ENCODE peak calls at places on chromosomes 7 and 10, in five cellular contexts. One of them, this sample, is unnamed.

GRCh38 chr10:105952153-105952552 is 1212.4 kb downstream of the SORCS1 start:
- DNase-seq in nephron progenitor cell: peak; percentile 16
- DNase-seq in right cardiac atrium: peak; percentile 14
- DNase-seq in activated naive CD4-positive, alpha-beta T cell: no peak
- DNase-seq in GM23248: peak; percentile 41
- DNase-seq in this sample: no peak

GRCh38 chr10:35307297-35307696 is 29.0 kb upstream of the CCNY start:
- DNase-seq in right cardiac atrium: no peak
- DNase-seq in GM23248: peak; percentile 68
- DNase-seq in nephron progenitor cell: no peak
- DNase-seq in activated naive CD4-positive, alpha-beta T cell: no peak
- DNase-seq in this sample: no peak

GRCh38 chr7:20846791-20847190 is 60.1 kb upstream of the SP8 start:
- DNase-seq in right cardiac atrium: no peak
- DNase-seq in nephron progenitor cell: no peak
- DNase-seq in GM23248: no peak
- DNase-seq in activated naive CD4-positive, alpha-beta T cell: no peak
- DNase-seq in this sample: no peak

GRCh38 chr10:60382946-60383681 is 6.6 kb downstream of the ANK3 start:
- DNase-seq in right cardiac atrium: no peak
- DNase-seq in activated naive CD4-positive, alpha-beta T cell: no peak
- DNase-seq in GM23248: peak; percentile 59
- DNase-seq in nephron progenitor cell: no peak
- DNase-seq in this sample: no peak

GRCh38 chr7:98372993-98373392 is 27.9 kb downstream of the BAIAP2L1 start:
- DNase-seq in nephron progenitor cell: no peak
- DNase-seq in GM23248: peak; percentile 64
- DNase-seq in right cardiac atrium: no peak
- DNase-seq in activated naive CD4-positive, alpha-beta T cell: no peak
- DNase-seq in this sample: no peak

GRCh38 chr10:92916433-92916832 is 68.1 kb downstream of the EXOC6 start:
- DNase-seq in nephron progenitor cell: no peak
- DNase-seq in activated naive CD4-positive, alpha-beta T cell: no peak
- DNase-seq in GM23248: no peak
- DNase-seq in right cardiac atrium: no peak
- DNase-seq in this sample: no peak

GRCh38 chr7:68587599-68587998 is 1010.7 kb upstream of the AUTS2 start:
- DNase-seq in right cardiac atrium: no peak
- DNase-seq in nephron progenitor cell: no peak
- DNase-seq in activated naive CD4-positive, alpha-beta T cell: no peak
- DNase-seq in GM23248: no peak
- DNase-seq in this sample: no peak

GRCh38 chr7:23491502-23491901 is 21.2 kb upstream of the IGF2BP3 start:
- DNase-seq in nephron progenitor cell: no peak
- DNase-seq in activated naive CD4-positive, alpha-beta T cell: no peak
- DNase-seq in right cardiac atrium: no peak
- DNase-seq in GM23248: no peak
- DNase-seq in this sample: no peak

GRCh38 chr10:96292971-96293909 is 11.0 kb upstream of the DNTT start:
- DNase-seq in activated naive CD4-positive, alpha-beta T cell: no peak
- DNase-seq in nephron progenitor cell: peak; percentile 25
- DNase-seq in right cardiac atrium: no peak
- DNase-seq in GM23248: peak; percentile 64
- DNase-seq in this sample: no peak

GRCh38 chr7:158076656-158077055 is 511.0 kb downstream of the PTPRN2 start:
- DNase-seq in right cardiac atrium: no peak
- DNase-seq in GM23248: no peak
- DNase-seq in activated naive CD4-positive, alpha-beta T cell: no peak
- DNase-seq in nephron progenitor cell: no peak
- DNase-seq in this sample: no peak

GRCh38 chr10:13775786-13776780 is 189.3 kb downstream of the PRPF18 start:
- DNase-seq in nephron progenitor cell: no peak
- DNase-seq in GM23248: peak; percentile 94
- DNase-seq in right cardiac atrium: no peak
- DNase-seq in activated naive CD4-positive, alpha-beta T cell: no peak
- DNase-seq in this sample: no peak

GRCh38 chr7:7912937-7913336 is 55.7 kb upstream of the GLCCI1 start:
- DNase-seq in GM23248: no peak
- DNase-seq in activated naive CD4-positive, alpha-beta T cell: no peak
- DNase-seq in nephron progenitor cell: no peak
- DNase-seq in right cardiac atrium: no peak
- DNase-seq in this sample: no peak

GRCh38 chr10:62900829-62901571 is 84.8 kb upstream of the EGR2 start:
- DNase-seq in right cardiac atrium: no peak
- DNase-seq in nephron progenitor cell: no peak
- DNase-seq in activated naive CD4-positive, alpha-beta T cell: no peak
- DNase-seq in GM23248: peak; percentile 19
- DNase-seq in this sample: no peak

GRCh38 chr7:16428672-16429071 is 7.3 kb upstream of the CRPPA start:
- DNase-seq in GM23248: peak; percentile 72
- DNase-seq in right cardiac atrium: no peak
- DNase-seq in activated naive CD4-positive, alpha-beta T cell: no peak
- DNase-seq in nephron progenitor cell: no peak
- DNase-seq in this sample: no peak

GRCh38 chr10:79184141-79184625 is 115.4 kb downstream of the ZMIZ1 start:
- DNase-seq in activated naive CD4-positive, alpha-beta T cell: no peak
- DNase-seq in right cardiac atrium: peak; percentile 54
- DNase-seq in GM23248: peak; percentile 94
- DNase-seq in nephron progenitor cell: no peak
- DNase-seq in this sample: no peak

GRCh38 chr10:50624866-50625491 is 1.2 kb upstream of the SGMS1 start:
- DNase-seq in nephron progenitor cell: peak; percentile 68
- DNase-seq in GM23248: peak; percentile 89
- DNase-seq in activated naive CD4-positive, alpha-beta T cell: peak; percentile 39
- DNase-seq in right cardiac atrium: peak; percentile 87
- DNase-seq in this sample: peak; percentile 71

GRCh38 chr7:73973091-73973490 is 54.9 kb upstream of the ELN start:
- DNase-seq in activated naive CD4-positive, alpha-beta T cell: no peak
- DNase-seq in right cardiac atrium: peak; percentile 63
- DNase-seq in nephron progenitor cell: no peak
- DNase-seq in GM23248: no peak
- DNase-seq in this sample: no peak

This sample was measured in left cardiac atrium.